ENCODE peak calls at places on chromosome 16, in ten cellular contexts. A is OCI-LY7, I is GM12865, F is mucosa of descending colon, G is sigmoid colon, C is chondrocyte, U is stomach, L is esophagus squamous epithelium, Y is GM10248, B is fibroblast of mammary gland. Q is an unnamed sample.

GRCh38 chr16:10930755-10931093 is 11.5 kb downstream of the DEXI start:
- DNase-seq in G (no peak), L (no peak), F (no peak), B (no peak), U (no peak), A (peak), C (no peak), Y (no peak), I (no peak), Q (no peak)

GRCh38 chr16:10889880-10890279 is 12.9 kb downstream of the CIITA start:
- DNase-seq in C (no peak), B (no peak), G (no peak), I (no peak), Y (no peak), A (peak), L (no peak), U (no peak), F (no peak), Q (no peak)

GRCh38 chr16:19757762-19758595 is 39.9 kb downstream of the IQCK start:
- DNase-seq in L (no peak), G (no peak), I (no peak), F (no peak), C (no peak), U (no peak), B (no peak), Y (no peak), A (no peak), Q (no peak)

GRCh38 chr16:86498661-86499493 is 11.4 kb upstream of the FOXF1 start:
- DNase-seq in A (no peak), U (no peak), G (peak), L (no peak), F (no peak), Y (no peak), I (no peak), B (no peak), C (peak), Q (no peak)

GRCh38 chr16:1530883-1531637 is 2.4 kb upstream of the TMEM204 start:
- DNase-seq in L (no peak), I (no peak), G (peak), C (no peak), B (peak), F (no peak), U (no peak), A (no peak), Y (no peak), Q (no peak)

GRCh38 chr16:80122155-80122554 is 418.6 kb upstream of the DYNLRB2 start:
- DNase-seq in U (no peak), G (peak), C (no peak), F (peak), I (no peak), L (no peak), Y (no peak), A (no peak), B (peak), Q (peak)

GRCh38 chr16:30010817-30011504 is at the start of gene DOC2A:
- DNase-seq in C (no peak), I (no peak), G (no peak), B (no peak), Y (no peak), U (no peak), A (no peak), F (no peak), L (no peak), Q (no peak)

GRCh38 chr16:71479420-71479819 is 9.7 kb downstream of the ZNF19 start:
- DNase-seq in U (no peak), L (no peak), B (peak), G (no peak), A (peak), C (no peak), Y (no peak), F (peak), I (peak), Q (no peak)

GRCh38 chr16:81709369-81709900 is 69.7 kb upstream of the PLCG2 start:
- DNase-seq in F (no peak), A (no peak), Y (no peak), U (no peak), B (no peak), L (no peak), G (no peak), C (no peak), I (no peak), Q (no peak)

GRCh38 chr16:10923650-10924214 is 18.5 kb downstream of the DEXI start:
- DNase-seq in I (no peak), C (no peak), G (peak), A (no peak), Y (no peak), L (no peak), U (peak), B (no peak), F (no peak), Q (peak)

GRCh38 chr16:50213939-50214519 is 52.3 kb upstream of the ADCY7 start:
- DNase-seq in C (no peak), I (peak), A (peak), U (no peak), B (peak), Y (peak), L (no peak), G (no peak), F (peak), Q (no peak)

GRCh38 chr16:71499775-71500364 is 10.7 kb upstream of the ZNF19 start:
- DNase-seq in L (no peak), C (no peak), B (peak), A (peak), Y (peak), I (peak), G (no peak), F (peak), U (no peak), Q (peak)

GRCh38 chr16:27426423-27427408 is 24.7 kb downstream of the IL21R start:
- DNase-seq in I (peak), A (peak), Y (peak), B (peak), C (peak), G (peak), U (peak), F (peak), L (no peak), Q (peak)

GRCh38 chr16:82660078-82660645 is 33.4 kb downstream of the CDH13 start:
- DNase-seq in I (peak), B (peak), L (no peak), A (no peak), G (no peak), F (no peak), C (no peak), U (no peak), Y (no peak), Q (no peak)

GRCh38 chr16:31460582-31461002 is 1.3 kb downstream of the ARMC5 start:
- DNase-seq in A (peak), Y (peak), B (peak), G (peak), C (peak), I (peak), F (peak), U (no peak), L (no peak), Q (no peak)

GRCh38 chr16:81505011-81505660 is 60.5 kb downstream of the CMIP start:
- DNase-seq in G (no peak), B (no peak), Y (peak), A (peak), L (no peak), I (peak), C (peak), F (no peak), U (no peak), Q (peak)

GRCh38 chr16:84268661-84269060 is 26.0 kb upstream of the WFDC1 start:
- DNase-seq in I (no peak), B (no peak), C (peak), L (no peak), G (no peak), A (no peak), Y (no peak), F (no peak), U (no peak), Q (no peak)

GRCh38 chr16:82598766-82599165 is 28.0 kb upstream of the CDH13 start:
- DNase-seq in I (no peak), A (no peak), U (no peak), Y (no peak), G (no peak), C (no peak), L (no peak), B (no peak), F (no peak), Q (no peak)

GRCh38 chr16:10708969-10709368 is 14.2 kb upstream of the TEKT5 start:
- DNase-seq in I (no peak), Y (no peak), C (no peak), A (no peak), F (no peak), U (no peak), L (no peak), B (no peak), G (no peak), Q (no peak)

GRCh38 chr16:22945361-22945760 is 131.4 kb downstream of the HS3ST2 start:
- DNase-seq in L (no peak), A (no peak), F (no peak), I (no peak), B (peak), U (no peak), G (no peak), Y (no peak), C (no peak), Q (no peak)

GRCh38 chr16:18037051-18037450 is 299.5 kb downstream of the NPIPA8 start:
- DNase-seq in G (no peak), Y (no peak), L (no peak), I (no peak), C (no peak), F (no peak), A (no peak), U (no peak), B (no peak), Q (no peak)

GRCh38 chr16:71883849-71884638 is at the start of gene ZNF821:
- DNase-seq in A (peak), I (peak), C (no peak), Y (peak), B (peak), U (peak), G (peak), L (no peak), F (peak), Q (peak)

GRCh38 chr16:53482123-53482522 is 20.9 kb downstream of the AKTIP start:
- DNase-seq in F (no peak), U (no peak), L (no peak), B (no peak), C (no peak), G (no peak), I (no peak), A (no peak), Y (no peak), Q (no peak)

GRCh38 chr16:49348408-49349176 is 25.0 kb upstream of the C16orf78 start:
- DNase-seq in Y (no peak), G (no peak), B (no peak), L (no peak), C (no peak), I (peak), U (no peak), A (peak), F (no peak), Q (no peak)

GRCh38 chr16:70588565-70588964 is 57.8 kb upstream of the IL34 start:
- DNase-seq in I (no peak), B (peak), C (no peak), G (no peak), U (no peak), Y (no peak), L (no peak), F (no peak), A (no peak), Q (no peak)

GRCh38 chr16:79947771-79948170 is 347.2 kb upstream of the MAF start:
- DNase-seq in B (no peak), G (no peak), C (no peak), I (peak), A (no peak), F (no peak), L (no peak), Y (no peak), U (no peak), Q (no peak)

GRCh38 chr16:87420401-87421368 is 28.5 kb downstream of the MAP1LC3B start:
- DNase-seq in U (no peak), Y (no peak), B (no peak), G (peak), L (no peak), A (peak), C (no peak), I (no peak), F (no peak), Q (no peak)

GRCh38 chr16:68658258-68658973 is 13.3 kb downstream of the CDH3 start:
- DNase-seq in F (peak), L (no peak), C (no peak), Y (no peak), G (no peak), A (no peak), B (peak), U (no peak), I (no peak), Q (peak)

GRCh38 chr16:58499615-58500328 is at the start of gene NDRG4:
- DNase-seq in B (peak), Y (peak), A (peak), F (peak), I (peak), C (peak), U (peak), L (no peak), G (peak), Q (no peak)

GRCh38 chr16:19701091-19701490 is 16.9 kb downstream of the KNOP1 start:
- DNase-seq in A (no peak), C (no peak), Y (no peak), I (no peak), B (peak), F (no peak), G (no peak), L (no peak), U (no peak), Q (no peak)

GRCh38 chr16:70737377-70738082 is 51.7 kb upstream of the MTSS2 start:
- DNase-seq in Y (peak), U (peak), C (no peak), B (peak), A (peak), L (no peak), G (peak), I (peak), F (peak), Q (no peak)

GRCh38 chr16:47460301-47460754 is 535 bp downstream of the ITFG1 start:
- DNase-seq in U (no peak), Y (no peak), F (peak), I (no peak), G (no peak), A (no peak), C (no peak), L (no peak), B (no peak), Q (no peak)

GRCh38 chr16:59566446-59566845 is 832.3 kb upstream of the GOT2 start:
- DNase-seq in Y (no peak), A (no peak), U (no peak), B (no peak), I (no peak), L (no peak), G (no peak), F (no peak), C (no peak), Q (no peak)

GRCh38 chr16:17921357-17921978 is 415.1 kb downstream of the NPIPA8 start:
- DNase-seq in I (peak), G (no peak), F (peak), Y (peak), B (peak), U (no peak), L (no peak), C (no peak), A (peak), Q (no peak)

GRCh38 chr16:290681-291405 is 7.9 kb downstream of the PDIA2 start:
- DNase-seq in Y (no peak), I (no peak), A (no peak), C (peak), U (no peak), L (no peak), G (no peak), B (no peak), F (no peak), Q (no peak)

GRCh38 chr16:83117810-83118209 is 491.0 kb downstream of the CDH13 start:
- DNase-seq in F (no peak), U (no peak), L (no peak), Y (no peak), A (no peak), G (no peak), C (no peak), B (peak), I (no peak), Q (no peak)

GRCh38 chr16:50323335-50324011 is 45.3 kb downstream of the BRD7 start:
- DNase-seq in A (no peak), U (no peak), G (peak), B (peak), F (peak), I (no peak), L (no peak), C (no peak), Y (no peak), Q (no peak)

GRCh38 chr16:27839419-27839818 is 224.1 kb downstream of the GSG1L start:
- DNase-seq in F (no peak), U (no peak), B (no peak), C (peak), Y (no peak), L (no peak), A (no peak), I (no peak), G (no peak), Q (no peak)

DNA sequence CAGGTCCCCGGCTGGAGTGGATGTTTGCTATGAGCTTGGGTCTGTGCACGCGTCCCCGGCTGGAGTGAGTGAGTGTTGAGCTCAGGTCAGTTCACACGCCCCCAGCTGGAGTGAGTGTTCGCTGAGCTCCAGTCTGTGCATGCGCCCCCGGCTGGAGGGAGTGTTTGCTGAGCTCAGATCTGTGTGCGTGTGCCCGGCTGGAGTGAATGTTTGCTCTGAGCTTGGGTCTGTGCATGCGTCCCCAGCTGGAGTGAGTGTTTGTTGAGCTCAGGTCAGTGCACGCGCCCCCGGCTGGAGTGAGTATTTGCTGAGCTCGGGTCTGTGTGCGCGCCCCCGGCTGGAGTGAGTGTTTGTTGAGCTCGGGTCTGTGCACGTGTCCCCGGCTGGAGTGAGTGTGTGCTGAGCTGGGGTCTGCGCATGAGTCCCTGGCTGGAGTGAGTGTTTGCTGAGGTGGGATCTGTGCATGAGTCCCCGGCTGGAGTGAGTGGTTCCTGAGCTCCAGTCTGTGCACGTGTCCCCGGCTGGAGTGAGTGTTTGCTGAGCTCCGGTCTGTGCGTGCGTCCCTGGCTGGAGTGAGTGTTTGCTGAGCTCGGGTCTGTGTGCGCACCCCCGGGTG is 284.2 kb downstream of the SNX29 start:
- DNase-seq in Y (no peak), F (no peak), L (no peak), C (no peak), A (peak), G (no peak), B (peak), U (no peak), I (no peak), Q (no peak)
- TF ChIP-seq CTCF in Y (no peak), F (no peak), L (no peak), C (peak), A (peak), G (no peak), B (peak), U (no peak), I (no peak), Q (no peak)

DNA sequence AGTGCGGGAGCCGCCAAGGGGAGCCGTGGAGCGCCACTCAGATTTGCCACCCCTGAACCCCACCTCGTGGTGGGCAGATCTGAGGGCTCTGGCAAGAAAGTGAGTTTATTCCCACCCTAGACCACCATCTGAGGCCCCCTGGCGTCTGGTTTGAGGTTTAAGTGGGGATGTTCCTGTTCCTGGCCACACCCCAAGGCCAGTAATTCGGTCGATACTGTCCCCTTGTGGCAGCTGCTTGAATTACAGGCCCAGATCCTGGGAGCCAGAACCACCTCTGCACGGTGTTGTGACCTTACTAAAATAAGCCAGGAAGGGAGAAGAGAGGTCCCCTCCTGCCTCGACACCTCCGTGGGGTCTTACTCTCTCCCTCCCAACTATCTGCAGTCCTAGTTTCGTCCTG is 3.3 kb upstream of the LAT start:
- DNase-seq in L (no peak), I (peak), U (no peak), G (no peak), C (no peak), F (peak), B (peak), A (peak), Y (peak), Q (no peak)
- TF ChIP-seq CTCF in L (no peak), I (peak), U (no peak), G (peak), C (peak), F (no peak), B (peak), A (peak), Y (peak), Q (no peak)

GRCh38 chr16:4350787-4351659 is at the start of gene PAM16:
- DNase-seq in B (peak), F (peak), L (peak), I (peak), C (no peak), A (peak), G (peak), Y (peak), U (peak), Q (peak)
- TF ChIP-seq CTCF in B (no peak), F (no peak), L (no peak), I (no peak), C (peak), A (peak), G (no peak), Y (no peak), U (no peak), Q (no peak)

DNA sequence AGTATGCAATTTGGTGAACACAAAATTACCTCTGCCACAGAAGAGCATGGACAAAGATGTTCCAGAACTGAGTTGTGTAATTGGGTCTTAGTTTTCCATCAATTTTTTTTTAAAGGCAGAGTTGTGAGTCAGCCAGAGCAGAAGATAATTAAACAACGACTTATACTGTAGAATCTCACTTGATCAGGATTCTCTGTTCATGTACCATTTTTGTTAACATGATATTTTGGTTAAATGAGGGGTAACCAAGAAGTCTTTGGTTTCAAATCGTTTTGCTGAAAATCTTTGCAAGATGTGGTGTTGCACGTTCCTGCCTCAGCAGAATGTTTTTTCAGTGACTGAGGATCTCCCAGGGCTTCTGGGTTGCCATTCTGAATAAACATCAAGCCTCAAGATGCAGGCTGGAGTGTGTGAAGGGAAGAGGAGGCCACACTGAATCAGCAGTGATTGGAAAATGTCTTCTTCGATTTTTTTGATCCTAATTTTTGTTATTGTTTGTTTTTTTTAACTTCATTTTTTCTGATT is 232.6 kb upstream of the IRX3 start:
- DNase-seq in G (no peak), A (no peak), I (no peak), C (no peak), F (no peak), L (no peak), Y (no peak), U (no peak), B (peak), Q (no peak)
- TF ChIP-seq CTCF in G (no peak), A (no peak), I (no peak), C (no peak), F (no peak), L (no peak), Y (no peak), U (no peak), B (no peak), Q (no peak)

DNA sequence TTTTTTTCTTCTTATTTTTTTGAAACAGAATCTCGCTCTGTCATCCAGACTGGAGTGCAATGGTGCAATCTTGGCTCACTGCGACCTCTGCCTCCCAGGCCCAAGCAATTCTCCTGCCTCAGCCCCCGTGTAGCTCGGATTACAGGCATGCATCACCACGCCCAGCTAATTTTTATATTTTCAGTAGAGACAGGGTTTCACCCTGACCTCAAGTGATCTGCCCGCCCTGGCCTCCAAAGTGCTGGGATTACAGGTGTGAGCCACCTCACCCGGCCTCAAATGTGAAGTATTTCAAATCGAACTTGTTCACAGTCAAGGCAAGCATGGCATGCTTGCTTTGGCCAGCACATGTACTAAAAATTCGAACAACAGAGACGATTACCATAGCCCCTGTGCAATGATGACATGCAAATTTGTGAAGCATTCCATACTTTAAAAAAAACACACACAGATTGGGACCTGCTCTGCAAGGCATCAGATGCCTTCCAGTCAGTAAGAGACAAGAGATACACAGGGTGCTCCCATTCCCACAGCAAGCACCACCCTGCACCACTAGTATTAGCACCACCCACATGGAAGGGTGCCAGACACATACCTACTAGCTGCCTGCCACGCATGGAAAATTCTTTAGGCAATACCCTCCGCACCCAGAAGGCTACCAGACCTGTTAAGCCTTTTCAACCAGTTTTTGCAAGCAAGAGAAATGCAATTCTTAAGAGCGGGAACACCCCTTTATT is 47.2 kb downstream of the ANKRD11 start:
- DNase-seq in Y (no peak), B (peak), I (no peak), A (no peak), F (peak), C (no peak), G (peak), U (peak), L (no peak), Q (peak)
- TF ChIP-seq CTCF in Y (no peak), B (no peak), I (no peak), A (no peak), F (no peak), C (peak), G (peak), U (no peak), L (no peak), Q (no peak)

GRCh38 chr16:7953360-7953759 is 620.7 kb downstream of the RBFOX1 start:
- DNase-seq in G (no peak), L (no peak), I (no peak), Y (no peak), U (no peak), F (no peak), C (no peak), A (no peak), B (no peak), Q (no peak)
- TF ChIP-seq CTCF in G (no peak), L (no peak), I (no peak), Y (no peak), U (no peak), F (no peak), C (no peak), A (no peak), B (no peak), Q (no peak)